ENCODE peak calls at places on chromosomes 1 and 21, in four cellular contexts. One of them, this sample, is unnamed.

GRCh38 chr1:17027403-17027802 is 15.7 kb upstream of the ATP13A2 start:
- DNase-seq in HepG2: no peak
- DNase-seq in H1: no peak
- DNase-seq in HCT116: no peak
- DNase-seq in this sample: no peak

GRCh38 chr1:82001345-82001744 is 200.6 kb downstream of the ADGRL2 start:
- DNase-seq in HepG2: no peak
- DNase-seq in H1: no peak
- DNase-seq in HCT116: no peak
- DNase-seq in this sample: no peak

GRCh38 chr1:207487636-207488035 is 8.3 kb upstream of the CR1 start:
- DNase-seq in HepG2: no peak
- DNase-seq in H1: no peak
- DNase-seq in HCT116: no peak
- DNase-seq in this sample: no peak

GRCh38 chr1:48916121-48917069 is 139.7 kb upstream of the BEND5 start:
- DNase-seq in HepG2: peak; percentile 29
- DNase-seq in H1: peak; percentile 27
- DNase-seq in HCT116: peak; percentile 8
- DNase-seq in this sample: peak; percentile 46

GRCh38 chr1:46582972-46583371 is 21.1 kb downstream of the MKNK1 start:
- DNase-seq in HepG2: no peak
- DNase-seq in H1: no peak
- DNase-seq in HCT116: no peak
- DNase-seq in this sample: no peak

GRCh38 chr1:21332691-21333449 is 42.6 kb upstream of the ECE1 start:
- DNase-seq in HepG2: peak; percentile 59
- DNase-seq in H1: no peak
- DNase-seq in HCT116: no peak
- DNase-seq in this sample: no peak

GRCh38 chr1:226793620-226794276 is 54.7 kb upstream of the ITPKB start:
- DNase-seq in HepG2: no peak
- DNase-seq in H1: no peak
- DNase-seq in HCT116: no peak
- DNase-seq in this sample: no peak

GRCh38 chr1:84598846-84599741 is 24.9 kb upstream of the CTBS start:
- DNase-seq in HepG2: no peak
- DNase-seq in H1: no peak
- DNase-seq in HCT116: peak; percentile 59
- DNase-seq in this sample: no peak

GRCh38 chr1:222643603-222643936 is 25.7 kb downstream of the MIA3 start:
- DNase-seq in HepG2: peak; percentile 14
- DNase-seq in H1: no peak
- DNase-seq in HCT116: peak; percentile 32
- DNase-seq in this sample: peak; percentile 72

GRCh38 chr1:245807306-245807705 is 652.5 kb downstream of the KIF26B start:
- DNase-seq in HepG2: no peak
- DNase-seq in H1: no peak
- DNase-seq in HCT116: no peak
- DNase-seq in this sample: no peak

GRCh38 chr1:182304218-182305016 is 87.2 kb downstream of the GLUL start:
- DNase-seq in HepG2: no peak
- DNase-seq in H1: no peak
- DNase-seq in HCT116: no peak
- DNase-seq in this sample: no peak

GRCh38 chr1:200729863-200730262 is 8.8 kb upstream of the CAMSAP2 start:
- DNase-seq in HepG2: no peak
- DNase-seq in H1: no peak
- DNase-seq in HCT116: no peak
- DNase-seq in this sample: no peak

GRCh38 chr21:43697758-43698643 is 20.9 kb upstream of the PDXK start:
- DNase-seq in HepG2: peak; percentile 57
- DNase-seq in H1: no peak
- DNase-seq in HCT116: no peak
- DNase-seq in this sample: no peak

GRCh38 chr1:43306688-43307457 is 6.1 kb downstream of the TIE1 start:
- DNase-seq in HepG2: no peak
- DNase-seq in H1: no peak
- DNase-seq in HCT116: no peak
- DNase-seq in this sample: no peak

GRCh38 chr1:184576822-184577790 is 177.6 kb downstream of the EDEM3 start:
- DNase-seq in HepG2: no peak
- DNase-seq in H1: no peak
- DNase-seq in HCT116: no peak
- DNase-seq in this sample: no peak

GRCh38 chr1:54310439-54311328 is 95.5 kb downstream of the SSBP3 start:
- DNase-seq in HepG2: peak; percentile 39
- DNase-seq in H1: no peak
- DNase-seq in HCT116: peak; percentile 4
- DNase-seq in this sample: peak; percentile 75

GRCh38 chr1:37456614-37457013 is 17.8 kb upstream of the ZC3H12A start:
- DNase-seq in HepG2: no peak
- DNase-seq in H1: no peak
- DNase-seq in HCT116: no peak
- DNase-seq in this sample: no peak

GRCh38 chr1:13725714-13726175 is 25.8 kb downstream of the PRDM2 start:
- DNase-seq in HepG2: peak; percentile 20
- DNase-seq in H1: no peak
- DNase-seq in HCT116: peak; percentile 23
- DNase-seq in this sample: no peak

GRCh38 chr1:180926164-180926981 is 13.7 kb downstream of the KIAA1614 start:
- DNase-seq in HepG2: no peak
- DNase-seq in H1: no peak
- DNase-seq in HCT116: no peak
- DNase-seq in this sample: peak; percentile 73

GRCh38 chr1:108643492-108644333 is 17.2 kb downstream of the HENMT1 start:
- DNase-seq in HepG2: peak; percentile 37
- DNase-seq in H1: no peak
- DNase-seq in HCT116: peak; percentile 15
- DNase-seq in this sample: peak; percentile 60

GRCh38 chr1:182962554-182963115 is 9.7 kb upstream of the SHCBP1L start:
- DNase-seq in HepG2: peak; percentile 73
- DNase-seq in H1: peak; percentile 63
- DNase-seq in HCT116: peak; percentile 79
- DNase-seq in this sample: peak; percentile 86

GRCh38 chr1:172870901-172871606 is 179.7 kb downstream of the TNFSF18 start:
- DNase-seq in HepG2: no peak
- DNase-seq in H1: no peak
- DNase-seq in HCT116: peak; percentile 93
- DNase-seq in this sample: no peak

GRCh38 chr1:68495968-68496679 is 758 bp downstream of the DEPDC1 start:
- DNase-seq in HepG2: peak; percentile 10
- DNase-seq in H1: no peak
- DNase-seq in HCT116: peak; percentile 22
- DNase-seq in this sample: peak; percentile 30

GRCh38 chr1:226977288-226977972 is 37.3 kb downstream of the COQ8A start:
- DNase-seq in HepG2: no peak
- DNase-seq in H1: no peak
- DNase-seq in HCT116: no peak
- DNase-seq in this sample: no peak

GRCh38 chr1:169309178-169310166 is 58.1 kb downstream of the NME7 start:
- DNase-seq in HepG2: no peak
- DNase-seq in H1: no peak
- DNase-seq in HCT116: no peak
- DNase-seq in this sample: peak; percentile 49
- TF ChIP-seq ZNF274 in HepG2: no peak
- TF ChIP-seq ZNF274 in H1: no peak
- TF ChIP-seq ZNF274 in HCT116: no peak
- TF ChIP-seq ZNF274 in this sample: no peak

GRCh38 chr1:156081174-156082110 is 823 bp downstream of the MEX3A start:
- DNase-seq in HepG2: no peak
- DNase-seq in H1: no peak
- DNase-seq in HCT116: no peak
- DNase-seq in this sample: peak; percentile 73
- TF ChIP-seq FOSL1 in HepG2: no peak
- TF ChIP-seq FOSL1 in H1: no peak
- TF ChIP-seq FOSL1 in HCT116: no peak
- TF ChIP-seq FOSL1 in this sample: no peak

DNA sequence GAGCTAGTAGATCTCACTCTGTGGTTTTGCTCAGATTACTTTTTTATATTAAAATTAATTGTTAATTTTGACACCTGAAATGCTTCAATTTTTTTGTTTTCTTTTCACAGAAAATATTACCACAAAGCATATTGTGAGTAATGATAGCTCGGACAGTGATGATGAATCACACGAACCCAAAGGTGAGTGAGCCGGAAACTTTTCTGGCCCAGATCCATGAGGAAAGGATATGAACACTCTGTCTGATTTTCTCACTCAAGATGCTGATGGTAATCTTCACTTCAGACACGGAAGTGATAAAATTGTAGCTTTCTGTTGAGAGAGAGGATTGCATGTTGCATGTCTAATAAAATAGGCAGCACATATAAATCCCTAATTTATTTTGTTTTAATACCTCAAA is 121.8 kb downstream of the PLA2G4A start:
- DNase-seq in HepG2: no peak
- DNase-seq in H1: no peak
- DNase-seq in HCT116: peak; percentile 3
- DNase-seq in this sample: no peak
- H3K4me2 ChIP-seq in HepG2: no peak overlapping the region
- H3K4me2 ChIP-seq in H1: no peak overlapping the region
- H3K4me2 ChIP-seq in HCT116: no peak overlapping the region
- H3K4me2 ChIP-seq in this sample: no peak overlapping the region

DNA sequence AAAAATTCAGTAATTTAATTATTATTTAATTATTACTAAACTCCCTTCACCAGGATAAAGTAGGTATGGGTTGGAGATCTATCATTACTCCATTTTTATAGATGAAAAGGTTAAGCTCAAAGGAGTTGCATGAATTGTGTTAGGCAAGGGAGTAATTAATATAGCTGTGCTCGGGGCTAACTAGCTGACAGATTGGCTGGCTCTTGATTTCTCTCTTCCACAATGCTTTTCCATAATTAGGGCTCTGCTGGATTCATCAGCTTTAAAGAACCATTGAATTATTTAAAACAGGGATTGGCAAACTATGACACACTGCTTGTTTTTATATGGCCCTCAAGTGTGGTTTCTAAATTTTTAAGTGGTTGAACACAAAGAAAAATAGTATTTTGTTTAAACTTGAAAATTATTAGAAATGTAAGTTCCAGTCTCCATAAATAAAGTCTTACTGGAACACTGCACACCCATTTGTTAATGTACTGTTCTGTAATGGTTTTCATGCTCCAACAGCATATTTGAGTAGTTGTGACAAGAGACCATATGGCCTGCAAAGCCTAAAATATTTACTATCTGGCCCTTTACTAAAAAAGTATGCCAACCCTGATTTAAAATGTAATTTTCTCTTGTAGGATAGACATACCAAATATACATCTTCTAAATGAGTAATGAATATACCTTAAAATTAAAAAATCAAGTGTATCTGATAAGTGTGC is 76.4 kb downstream of the GDAP2 start:
- DNase-seq in HepG2: no peak
- DNase-seq in H1: no peak
- DNase-seq in HCT116: no peak
- DNase-seq in this sample: no peak
- TF ChIP-seq ZNF274 in HepG2: no peak
- TF ChIP-seq ZNF274 in H1: no peak
- TF ChIP-seq ZNF274 in HCT116: no peak
- TF ChIP-seq ZNF274 in this sample: no peak

GRCh38 chr1:66316464-66317155 is 217.3 kb upstream of the SGIP1 start:
- DNase-seq in HepG2: no peak
- DNase-seq in H1: no peak
- DNase-seq in HCT116: no peak
- DNase-seq in this sample: no peak
- TF ChIP-seq FOSL1 in HepG2: no peak
- TF ChIP-seq FOSL1 in H1: no peak
- TF ChIP-seq FOSL1 in HCT116: no peak
- TF ChIP-seq FOSL1 in this sample: no peak

DNA sequence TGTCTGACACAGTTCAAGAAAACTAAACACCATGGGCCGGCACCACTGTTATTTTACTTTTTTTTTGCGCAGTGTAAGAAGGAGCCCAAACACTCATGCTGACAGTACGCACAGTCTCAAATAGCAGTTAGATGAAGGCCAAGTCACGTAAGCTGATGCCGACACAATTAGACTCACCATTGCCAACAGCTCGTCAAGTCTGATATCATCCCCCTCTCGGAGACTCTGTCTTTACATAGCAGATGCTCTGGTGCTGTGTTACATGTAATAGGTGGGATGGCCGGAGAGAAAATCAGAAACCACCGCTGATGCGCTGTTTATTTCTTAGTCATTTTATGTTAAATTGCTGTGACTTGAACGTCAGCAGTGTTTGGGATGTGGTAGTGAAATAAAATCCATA is 49.3 kb downstream of the TGFB2 start:
- DNase-seq in HepG2: no peak
- DNase-seq in H1: no peak
- DNase-seq in HCT116: no peak
- DNase-seq in this sample: no peak
- H3K4me2 ChIP-seq in HepG2: no peak overlapping the region
- H3K4me2 ChIP-seq in H1: no peak overlapping the region
- H3K4me2 ChIP-seq in HCT116: no peak overlapping the region
- H3K4me2 ChIP-seq in this sample: no peak overlapping the region

GRCh38 chr1:31984419-31985347 is 29.0 kb upstream of the KHDRBS1 start:
- DNase-seq in HepG2: no peak
- DNase-seq in H1: no peak
- DNase-seq in HCT116: no peak
- DNase-seq in this sample: no peak
- TF ChIP-seq ZNF274 in HepG2: no peak
- TF ChIP-seq ZNF274 in H1: no peak
- TF ChIP-seq ZNF274 in HCT116: no peak
- TF ChIP-seq ZNF274 in this sample: no peak

GRCh38 chr1:113534875-113535274 is 144.6 kb downstream of the MAGI3 start:
- DNase-seq in HepG2: no peak
- DNase-seq in H1: no peak
- DNase-seq in HCT116: no peak
- DNase-seq in this sample: no peak
- TF ChIP-seq FOSL1 in HepG2: no peak
- TF ChIP-seq FOSL1 in H1: no peak
- TF ChIP-seq FOSL1 in HCT116: no peak
- TF ChIP-seq FOSL1 in this sample: no peak

DNA sequence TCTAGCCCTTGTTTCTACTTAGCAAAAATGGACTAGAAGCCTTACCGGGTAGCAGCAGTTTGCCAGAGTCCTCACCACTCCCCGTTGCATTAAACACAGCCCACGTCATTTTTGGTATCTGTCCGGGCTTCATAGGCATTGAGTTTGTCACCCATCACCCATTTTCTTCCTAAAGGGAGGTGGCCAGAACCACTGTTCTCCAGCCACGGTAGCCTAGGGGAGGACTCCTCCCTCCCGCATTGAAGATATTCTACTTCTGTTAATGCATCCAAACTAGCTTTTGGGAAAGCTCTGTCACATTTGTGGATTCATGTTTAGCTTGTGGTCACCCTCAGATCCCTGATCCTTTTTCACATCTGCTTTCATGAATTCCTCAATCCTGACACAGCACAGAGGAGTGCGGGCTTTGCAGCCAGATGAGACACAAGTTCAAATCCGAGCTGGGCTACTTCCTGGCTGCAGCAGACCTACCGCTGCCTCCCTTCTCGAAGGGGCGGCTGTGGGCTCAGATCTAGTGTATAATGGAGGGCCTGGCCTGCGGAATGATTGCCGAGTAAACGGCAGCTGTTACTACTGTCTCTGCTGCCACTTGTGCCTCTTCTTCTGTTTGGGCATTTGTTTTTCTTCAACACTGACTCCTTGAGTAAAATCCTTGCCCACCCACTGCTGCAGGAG is 63.2 kb upstream of the EFHD2 start:
- DNase-seq in HepG2: no peak
- DNase-seq in H1: no peak
- DNase-seq in HCT116: no peak
- DNase-seq in this sample: peak; percentile 28
- H3K4me2 ChIP-seq in HepG2: no peak overlapping the region
- H3K4me2 ChIP-seq in H1: no peak overlapping the region
- H3K4me2 ChIP-seq in HCT116: peak overlapping the region; percentile 40
- H3K4me2 ChIP-seq in this sample: peak overlapping the region; percentile 38

GRCh38 chr1:60126733-60127132 is 53.2 kb upstream of the C1orf87 start:
- DNase-seq in HepG2: no peak
- DNase-seq in H1: no peak
- DNase-seq in HCT116: no peak
- DNase-seq in this sample: no peak
- TF ChIP-seq ZNF274 in HepG2: no peak
- TF ChIP-seq ZNF274 in H1: no peak
- TF ChIP-seq ZNF274 in HCT116: no peak
- TF ChIP-seq ZNF274 in this sample: no peak

This sample was measured in K562.